ENCODE peak calls at places on chromosomes 3 and 15, in eight cellular contexts. C is foreskin keratinocyte; Z is GM12865; S is foreskin fibroblast; I is psoas muscle; X is adrenal gland; E is mammary epithelial cell; M is CD4-positive, alpha-beta T cell. H is an unnamed sample.

GRCh38 chr3:8887435-8888295 is 75.6 kb downstream of the RAD18 start:
- DNase-seq in C (no peak), Z (no peak), S (no peak), I (no peak), X (no peak), E (no peak), M (no peak), H (no peak)

GRCh38 chr15:73840771-73841170 is 32.6 kb upstream of the TBC1D21 start:
- DNase-seq in C (no peak), Z (no peak), S (no peak), I (no peak), X (no peak), E (no peak), M (no peak), H (no peak)

GRCh38 chr3:17023006-17023664 is 138.4 kb downstream of the PLCL2 start:
- DNase-seq in C (peak), Z (peak), S (no peak), I (no peak), X (no peak), E (peak), M (peak), H (no peak)

GRCh38 chr3:128623762-128624176 is 26.8 kb downstream of the RPN1 start:
- DNase-seq in C (no peak), Z (no peak), S (peak), I (peak), X (peak), E (no peak), M (no peak), H (peak)

GRCh38 chr3:156317457-156317856 is 197.1 kb downstream of the KCNAB1 start:
- DNase-seq in C (peak), Z (no peak), S (peak), I (no peak), X (no peak), E (peak), M (no peak), H (no peak)

GRCh38 chr15:66721020-66721419 is 19.0 kb downstream of the SMAD6 start:
- DNase-seq in C (no peak), Z (no peak), S (no peak), I (no peak), X (no peak), E (no peak), M (no peak), H (no peak)

GRCh38 chr3:132972333-132972732 is 65.9 kb upstream of the TMEM108 start:
- DNase-seq in C (no peak), Z (no peak), S (peak), I (no peak), X (no peak), E (peak), M (no peak), H (no peak)

GRCh38 chr3:144364797-144365196 is 393.2 kb downstream of the DIPK2A start:
- DNase-seq in C (no peak), Z (no peak), S (peak), I (no peak), X (no peak), E (no peak), M (no peak), H (no peak)

GRCh38 chr3:62127116-62127515 is 246.2 kb downstream of the FEZF2 start:
- DNase-seq in C (no peak), Z (no peak), S (no peak), I (no peak), X (no peak), E (no peak), M (no peak), H (no peak)

GRCh38 chr15:25989327-25989726 is 126.2 kb upstream of the ATP10A start:
- DNase-seq in C (no peak), Z (no peak), S (no peak), I (no peak), X (no peak), E (no peak), M (no peak), H (no peak)

GRCh38 chr15:51727141-51727897 is 10.1 kb downstream of the LYSMD2 start:
- DNase-seq in C (no peak), Z (peak), S (peak), I (no peak), X (peak), E (no peak), M (no peak), H (no peak)

GRCh38 chr15:60518511-60518910 is 39.6 kb upstream of the ICE2 start:
- DNase-seq in C (no peak), Z (no peak), S (no peak), I (no peak), X (no peak), E (no peak), M (no peak), H (no peak)

GRCh38 chr3:122000936-122001605 is 21.0 kb downstream of the ILDR1 start:
- DNase-seq in C (no peak), Z (no peak), S (no peak), I (no peak), X (no peak), E (no peak), M (no peak), H (no peak)

GRCh38 chr3:9732080-9732752 is 681 bp downstream of the BRPF1 start:
- DNase-seq in C (no peak), Z (peak), S (peak), I (no peak), X (no peak), E (no peak), M (peak), H (no peak)

GRCh38 chr3:108486910-108487309 is 23.5 kb downstream of the MYH15 start:
- DNase-seq in C (peak), Z (no peak), S (peak), I (peak), X (peak), E (peak), M (no peak), H (no peak)

GRCh38 chr15:96330450-96331140 is at the start of gene NR2F2:
- DNase-seq in C (peak), Z (peak), S (peak), I (peak), X (peak), E (peak), M (peak), H (peak)

GRCh38 chr3:177237206-177237605 is 39.9 kb upstream of the TBL1XR1 start:
- DNase-seq in C (peak), Z (no peak), S (no peak), I (no peak), X (peak), E (no peak), M (no peak), H (no peak)

GRCh38 chr3:159782724-159783421 is 205.8 kb upstream of the IL12A start:
- DNase-seq in C (no peak), Z (no peak), S (no peak), I (no peak), X (no peak), E (no peak), M (no peak), H (no peak)

GRCh38 chr15:48533982-48534381 is 111.5 kb downstream of the FBN1 start:
- DNase-seq in C (no peak), Z (no peak), S (peak), I (no peak), X (no peak), E (no peak), M (no peak), H (no peak)

GRCh38 chr15:55687792-55688191 is 55.2 kb downstream of the PRTG start:
- DNase-seq in C (no peak), Z (no peak), S (no peak), I (no peak), X (no peak), E (no peak), M (no peak), H (no peak)

GRCh38 chr15:67133738-67134576 is 68.6 kb downstream of the SMAD3 start:
- DNase-seq in C (no peak), Z (peak), S (peak), I (no peak), X (no peak), E (peak), M (peak), H (no peak)

GRCh38 chr3:49028673-49029562 is at the start of gene IMPDH2:
- DNase-seq in C (peak), Z (peak), S (peak), I (peak), X (peak), E (peak), M (peak), H (peak)

GRCh38 chr15:60555814-60556213 is 76.9 kb upstream of the ICE2 start:
- DNase-seq in C (no peak), Z (peak), S (no peak), I (no peak), X (no peak), E (no peak), M (no peak), H (no peak)

GRCh38 chr3:193946945-193947344 is 189.0 kb upstream of the HES1 start:
- DNase-seq in C (no peak), Z (no peak), S (no peak), I (no peak), X (no peak), E (peak), M (no peak), H (no peak)

GRCh38 chr15:98012354-98012753 is 51.9 kb downstream of the ARRDC4 start:
- DNase-seq in C (no peak), Z (no peak), S (no peak), I (no peak), X (no peak), E (no peak), M (no peak), H (no peak)

GRCh38 chr15:40769310-40770146 is at the start of gene C15orf62:
- DNase-seq in C (peak), Z (peak), S (peak), I (no peak), X (peak), E (peak), M (peak), H (peak)

GRCh38 chr3:163018664-163019063 is 1522.1 kb downstream of the OTOL1 start:
- DNase-seq in C (no peak), Z (no peak), S (no peak), I (no peak), X (no peak), E (no peak), M (no peak), H (no peak)

GRCh38 chr3:132134611-132135010 is 99.8 kb upstream of the CPNE4 start:
- DNase-seq in C (peak), Z (no peak), S (peak), I (no peak), X (no peak), E (peak), M (no peak), H (no peak)

GRCh38 chr15:43091859-43092258 is 14.0 kb downstream of the UBR1 start:
- DNase-seq in C (no peak), Z (no peak), S (no peak), I (no peak), X (no peak), E (no peak), M (no peak), H (no peak)

GRCh38 chr3:180808823-180809575 is 103.5 kb upstream of the FXR1 start:
- DNase-seq in C (no peak), Z (no peak), S (no peak), I (no peak), X (no peak), E (no peak), M (no peak), H (no peak)

GRCh38 chr15:99592135-99592845 is 26.5 kb downstream of the MEF2A start:
- DNase-seq in C (peak), Z (no peak), S (peak), I (no peak), X (no peak), E (no peak), M (no peak), H (no peak)

GRCh38 chr3:85875589-85875988 is 916.8 kb downstream of the CADM2 start:
- DNase-seq in C (no peak), Z (no peak), S (peak), I (no peak), X (no peak), E (no peak), M (no peak), H (no peak)

GRCh38 chr3:124860599-124860998 is 26.6 kb downstream of the ITGB5 start:
- DNase-seq in C (peak), Z (no peak), S (peak), I (peak), X (peak), E (peak), M (no peak), H (peak)

GRCh38 chr3:124858275-124858674 is 28.9 kb downstream of the ITGB5 start:
- DNase-seq in C (no peak), Z (no peak), S (no peak), I (no peak), X (no peak), E (no peak), M (no peak), H (no peak)

GRCh38 chr3:124859025-124859424 is 28.1 kb downstream of the ITGB5 start:
- DNase-seq in C (peak), Z (no peak), S (peak), I (no peak), X (no peak), E (no peak), M (no peak), H (no peak)

GRCh38 chr3:124861041-124861440 is 26.1 kb downstream of the ITGB5 start:
- DNase-seq in C (no peak), Z (no peak), S (no peak), I (no peak), X (no peak), E (no peak), M (no peak), H (no peak)

GRCh38 chr3:124862006-124862405 is 25.2 kb downstream of the ITGB5 start:
- DNase-seq in C (no peak), Z (peak), S (no peak), I (no peak), X (no peak), E (no peak), M (no peak), H (no peak)
- TF ChIP-seq CTCF in C (no peak), Z (no peak), S (no peak), I (no peak), X (no peak), E (no peak), M (no peak), H (no peak)

DNA sequence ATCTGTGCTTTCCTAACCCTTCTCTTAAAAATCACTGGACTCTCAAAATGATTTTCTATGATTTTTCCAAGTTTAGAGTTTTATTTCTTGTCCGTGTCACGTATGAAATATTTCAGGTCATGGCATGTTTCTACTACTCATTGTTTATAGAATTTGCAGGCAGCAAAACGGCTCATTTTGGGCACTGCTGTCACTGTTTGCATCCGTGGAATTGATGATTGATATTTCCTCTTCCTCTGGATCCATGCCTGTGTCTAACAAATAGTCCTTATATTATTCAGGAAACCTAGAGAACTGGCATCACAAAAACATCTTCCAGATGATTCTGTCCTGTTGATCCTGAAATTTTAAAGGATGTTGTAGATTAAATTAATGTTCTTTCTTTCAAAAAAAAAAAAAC is 47.6 kb downstream of the LARS2 start:
- DNase-seq in C (no peak), Z (no peak), S (no peak), I (no peak), X (no peak), E (no peak), M (no peak), H (no peak)
- TF ChIP-seq CTCF in C (no peak), Z (no peak), S (no peak), I (no peak), X (no peak), E (no peak), M (no peak), H (no peak)

GRCh38 chr3:58531956-58532355 is 5.0 kb downstream of the ACOX2 start:
- DNase-seq in C (no peak), Z (no peak), S (peak), I (no peak), X (no peak), E (peak), M (no peak), H (no peak)
- TF ChIP-seq CTCF in C (peak), Z (peak), S (no peak), I (no peak), X (no peak), E (peak), M (no peak), H (no peak)

DNA sequence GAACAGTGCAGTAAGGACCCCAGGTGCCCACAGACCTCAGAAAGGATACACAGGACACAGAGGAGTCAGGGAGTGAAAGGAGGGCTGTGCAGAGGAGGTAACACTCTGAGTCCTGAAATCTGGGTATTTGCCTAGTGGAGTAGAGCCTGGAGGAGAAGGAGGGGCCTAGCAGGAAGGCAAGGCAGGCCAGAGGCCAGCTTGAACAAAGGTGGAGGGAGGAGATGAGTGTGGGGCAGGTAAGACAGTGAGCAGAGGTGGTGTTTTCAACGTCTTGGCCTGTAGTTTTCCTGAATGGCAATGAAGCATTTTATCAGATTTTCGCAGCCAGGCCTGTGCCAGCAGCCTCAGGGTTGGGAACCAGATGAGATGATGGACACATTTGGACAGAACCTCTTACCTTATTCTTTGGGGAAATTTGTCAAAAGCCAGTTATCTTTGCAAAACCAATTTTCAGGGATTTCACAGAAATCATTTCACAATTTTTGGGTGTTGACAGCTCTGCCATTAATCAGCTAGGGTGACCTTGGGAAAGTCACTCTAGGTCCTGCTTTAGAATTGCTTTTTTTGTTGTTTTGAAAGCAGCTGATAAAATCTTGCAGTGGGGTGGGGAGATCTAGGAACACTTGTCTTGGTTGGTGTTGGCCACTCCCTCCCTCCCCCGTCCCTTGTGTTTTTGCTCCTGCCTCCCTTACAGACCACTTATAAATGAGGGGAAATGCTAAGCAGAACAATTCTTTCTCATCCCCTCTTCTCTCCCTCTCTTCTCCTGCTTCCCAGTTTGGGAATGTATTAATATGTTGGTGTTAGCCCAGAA is 38.4 kb downstream of the SPSB4 start:
- DNase-seq in C (no peak), Z (no peak), S (no peak), I (no peak), X (no peak), E (no peak), M (no peak), H (no peak)
- TF ChIP-seq CTCF in C (no peak), Z (no peak), S (no peak), I (no peak), X (no peak), E (no peak), M (no peak), H (no peak)

GRCh38 chr3:196736670-196737374 is 2.8 kb upstream of the PAK2 start:
- DNase-seq in C (no peak), Z (no peak), S (no peak), I (no peak), X (no peak), E (no peak), M (no peak), H (no peak)

GRCh38 chr3:196741401-196741761 is 1.7 kb downstream of the PAK2 start:
- DNase-seq in C (no peak), Z (no peak), S (no peak), I (no peak), X (no peak), E (no peak), M (no peak), H (no peak)

GRCh38 chr3:196740476-196741400 is 1.1 kb downstream of the PAK2 start:
- DNase-seq in C (peak), Z (peak), S (peak), I (no peak), X (peak), E (peak), M (peak), H (no peak)

GRCh38 chr3:196737655-196738054 is 2.0 kb upstream of the PAK2 start:
- DNase-seq in C (no peak), Z (no peak), S (no peak), I (no peak), X (no peak), E (no peak), M (no peak), H (no peak)

GRCh38 chr3:196739671-196740475 is at the start of gene PAK2:
- DNase-seq in C (peak), Z (peak), S (peak), I (peak), X (peak), E (peak), M (peak), H (peak)
- TF ChIP-seq CTCF in C (peak), Z (no peak), S (no peak), I (no peak), X (no peak), E (no peak), M (no peak), H (no peak)

GRCh38 chr3:56989434-56990294 is 70.8 kb upstream of the SPATA12 start:
- DNase-seq in C (no peak), Z (no peak), S (peak), I (peak), X (no peak), E (no peak), M (no peak), H (no peak)

GRCh38 chr3:56990295-56991015 is 70.0 kb upstream of the SPATA12 start:
- DNase-seq in C (no peak), Z (no peak), S (no peak), I (no peak), X (no peak), E (no peak), M (no peak), H (no peak)

GRCh38 chr3:56988458-56988857 is 72.0 kb upstream of the SPATA12 start:
- DNase-seq in C (no peak), Z (no peak), S (no peak), I (no peak), X (no peak), E (no peak), M (no peak), H (no peak)

GRCh38 chr3:56987238-56987932 is 73.1 kb upstream of the SPATA12 start:
- DNase-seq in C (no peak), Z (peak), S (peak), I (no peak), X (no peak), E (no peak), M (no peak), H (no peak)

GRCh38 chr3:56988874-56989433 is 71.5 kb upstream of the SPATA12 start:
- DNase-seq in C (peak), Z (peak), S (peak), I (peak), X (peak), E (peak), M (peak), H (peak)
- TF ChIP-seq CTCF in C (peak), Z (peak), S (peak), I (peak), X (peak), E (peak), M (peak), H (no peak)

DNA sequence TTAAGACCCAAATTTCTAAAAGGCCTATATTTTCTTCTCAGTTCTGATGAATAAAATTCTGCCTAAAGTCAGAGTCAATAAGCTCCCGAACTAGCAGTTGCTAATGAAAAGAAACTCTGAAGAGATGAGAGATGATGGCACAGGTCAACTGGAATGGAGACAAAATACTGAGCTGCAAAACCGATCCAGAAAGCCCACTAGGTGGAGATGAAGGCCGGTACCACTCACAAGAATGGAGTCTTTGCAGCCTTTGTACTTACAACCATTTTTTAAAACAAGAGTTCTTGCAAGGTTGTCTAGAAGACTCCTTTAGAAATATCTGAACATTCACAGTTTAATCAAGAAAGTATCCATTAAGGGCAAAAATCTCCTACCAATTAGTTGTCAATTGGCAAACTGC is 119.9 kb upstream of the TJP1 start:
- DNase-seq in C (no peak), Z (no peak), S (peak), I (no peak), X (no peak), E (no peak), M (no peak), H (no peak)
- TF ChIP-seq CTCF in C (no peak), Z (no peak), S (peak), I (no peak), X (no peak), E (no peak), M (no peak), H (no peak)